ENCODE peak calls at places on chromosomes 5 and 9, in ten cellular contexts. G, F, O, H, B, J, Z, I, Y and N are unnamed samples.

GRCh38 chr5:150258126-150258525 is 31.4 kb downstream of the CAMK2A start:
- DNase-seq in G (no peak), F (no peak), O (no peak), H (no peak), B (no peak), J (no peak), Z (no peak), I (no peak), Y (no peak), N (no peak)

GRCh38 chr5:165574140-165574539 is 2068.7 kb downstream of the MAT2B start:
- DNase-seq in G (no peak), F (no peak), O (no peak), H (no peak), B (no peak), J (no peak), Z (no peak), I (no peak), Y (no peak), N (no peak)

GRCh38 chr5:14806452-14806851 is 65.1 kb downstream of the ANKH start:
- DNase-seq in G (no peak), F (peak), O (no peak), H (peak), B (no peak), J (no peak), Z (no peak), I (no peak), Y (peak), N (no peak)

GRCh38 chr5:142683885-142684505 is 1.9 kb downstream of the FGF1 start:
- DNase-seq in G (no peak), F (no peak), O (no peak), H (no peak), B (no peak), J (no peak), Z (no peak), I (no peak), Y (no peak), N (no peak)

GRCh38 chr9:123434619-123435240 is 78.7 kb downstream of the CRB2 start:
- DNase-seq in G (no peak), F (no peak), O (no peak), H (no peak), B (peak), J (no peak), Z (peak), I (no peak), Y (no peak), N (no peak)

GRCh38 chr9:16864741-16865434 is 5.6 kb downstream of the BNC2 start:
- DNase-seq in G (peak), F (peak), O (no peak), H (no peak), B (no peak), J (no peak), Z (no peak), I (no peak), Y (no peak), N (no peak)

GRCh38 chr9:133810556-133811195 is 72.5 kb upstream of the SARDH start:
- DNase-seq in G (no peak), F (no peak), O (no peak), H (no peak), B (peak), J (no peak), Z (no peak), I (no peak), Y (no peak), N (no peak)

GRCh38 chr5:72138943-72139467 is 31.7 kb downstream of the MAP1B start:
- DNase-seq in G (peak), F (peak), O (no peak), H (peak), B (no peak), J (no peak), Z (no peak), I (no peak), Y (no peak), N (no peak)

GRCh38 chr9:68500457-68501158 is 40.1 kb downstream of the TMEM252 start:
- DNase-seq in G (peak), F (peak), O (no peak), H (no peak), B (no peak), J (no peak), Z (no peak), I (no peak), Y (no peak), N (no peak)

GRCh38 chr9:79046401-79046800 is 525.4 kb upstream of the TLE4 start:
- DNase-seq in G (no peak), F (no peak), O (no peak), H (no peak), B (no peak), J (no peak), Z (no peak), I (no peak), Y (no peak), N (no peak)

GRCh38 chr5:122972877-122973276 is 63.6 kb downstream of the PPIC start:
- DNase-seq in G (peak), F (peak), O (no peak), H (no peak), B (no peak), J (no peak), Z (no peak), I (no peak), Y (no peak), N (no peak)

GRCh38 chr5:7877851-7878250 is 8.9 kb downstream of the MTRR start:
- DNase-seq in G (no peak), F (no peak), O (no peak), H (no peak), B (no peak), J (no peak), Z (no peak), I (no peak), Y (no peak), N (no peak)

GRCh38 chr5:43227655-43228054 is 35.6 kb downstream of the NIM1K start:
- DNase-seq in G (peak), F (peak), O (no peak), H (peak), B (no peak), J (no peak), Z (no peak), I (no peak), Y (no peak), N (no peak)

GRCh38 chr9:99809586-99810357 is 11.9 kb upstream of the NR4A3 start:
- DNase-seq in G (peak), F (peak), O (no peak), H (no peak), B (no peak), J (no peak), Z (no peak), I (no peak), Y (no peak), N (no peak)

GRCh38 chr5:37667430-37667829 is 172.4 kb downstream of the GDNF start:
- DNase-seq in G (no peak), F (no peak), O (no peak), H (no peak), B (no peak), J (no peak), Z (no peak), I (no peak), Y (no peak), N (no peak)

GRCh38 chr9:75889577-75889976 is 896 bp upstream of the PCSK5 start:
- DNase-seq in G (no peak), F (no peak), O (no peak), H (no peak), B (no peak), J (no peak), Z (no peak), I (no peak), Y (no peak), N (peak)

GRCh38 chr9:84667571-84668203 is 1.8 kb upstream of the NTRK2 start:
- DNase-seq in G (no peak), F (peak), O (no peak), H (no peak), B (peak), J (no peak), Z (peak), I (no peak), Y (no peak), N (peak)

GRCh38 chr9:34771023-34771422 is 61.1 kb upstream of the CCL21 start:
- DNase-seq in G (peak), F (peak), O (no peak), H (no peak), B (no peak), J (no peak), Z (no peak), I (no peak), Y (no peak), N (no peak)

GRCh38 chr5:60395712-60396329 is 304.1 kb downstream of the DEPDC1B start:
- DNase-seq in G (no peak), F (no peak), O (no peak), H (no peak), B (no peak), J (no peak), Z (peak), I (no peak), Y (no peak), N (no peak)

GRCh38 chr5:175444060-175444904 is at the start of gene DRD1:
- DNase-seq in G (peak), F (peak), O (no peak), H (no peak), B (peak), J (peak), Z (peak), I (peak), Y (peak), N (peak)

GRCh38 chr5:15522141-15522540 is 22.2 kb downstream of the FBXL7 start:
- DNase-seq in G (no peak), F (no peak), O (no peak), H (no peak), B (no peak), J (no peak), Z (no peak), I (no peak), Y (no peak), N (no peak)

GRCh38 chr5:155575861-155576260 is 562.3 kb downstream of the KIF4B start:
- DNase-seq in G (no peak), F (no peak), O (no peak), H (no peak), B (no peak), J (no peak), Z (no peak), I (no peak), Y (no peak), N (no peak)

GRCh38 chr5:119694284-119694683 is 64.9 kb downstream of the FAM170A start:
- DNase-seq in G (no peak), F (no peak), O (no peak), H (no peak), B (no peak), J (no peak), Z (no peak), I (no peak), Y (no peak), N (no peak)

GRCh38 chr9:121353246-121353975 is 16.6 kb downstream of the STOM start:
- DNase-seq in G (no peak), F (no peak), O (no peak), H (no peak), B (no peak), J (no peak), Z (no peak), I (no peak), Y (no peak), N (peak)

GRCh38 chr9:81689343-81690175 is at the start of gene TLE1:
- DNase-seq in G (peak), F (peak), O (peak), H (peak), B (peak), J (peak), Z (peak), I (peak), Y (peak), N (peak)
- TF ChIP-seq CTCF in G (no peak), F (no peak), O (no peak), H (no peak), B (no peak), J (no peak), Z (no peak), I (peak), Y (no peak), N (no peak)

DNA sequence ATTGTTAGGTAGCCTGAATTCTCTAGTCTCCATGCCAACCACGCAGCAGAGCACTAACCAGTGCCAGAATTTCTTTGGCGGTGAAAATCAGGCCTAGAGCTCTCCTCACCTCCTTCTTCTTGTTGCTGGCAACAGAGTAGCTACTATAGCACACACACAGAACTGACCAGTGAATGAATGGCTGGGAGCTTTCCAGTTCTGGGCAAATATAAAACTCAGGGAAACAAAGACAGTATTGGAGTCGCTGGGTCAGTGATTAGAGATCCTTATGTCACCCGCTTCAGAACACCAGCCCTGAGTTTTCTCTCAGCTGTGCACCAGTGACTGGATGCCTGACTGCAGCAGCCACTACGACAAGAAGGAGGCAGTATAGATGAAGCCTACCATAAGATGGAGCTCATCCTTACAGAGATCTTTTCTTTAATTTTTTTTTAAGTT is 26.9 kb upstream of the FEM1C start:
- DNase-seq in G (no peak), F (no peak), O (no peak), H (no peak), B (no peak), J (peak), Z (no peak), I (peak), Y (no peak), N (no peak)
- TF ChIP-seq CTCF in G (no peak), F (no peak), O (no peak), H (no peak), B (no peak), J (no peak), Z (no peak), I (peak), Y (no peak), N (no peak)

GRCh38 chr9:73270967-73271722 is 119.5 kb downstream of the ANXA1 start:
- DNase-seq in G (peak), F (peak), O (no peak), H (peak), B (no peak), J (no peak), Z (no peak), I (no peak), Y (no peak), N (no peak)

GRCh38 chr9:73265876-73266275 is 114.2 kb downstream of the ANXA1 start:
- DNase-seq in G (no peak), F (no peak), O (no peak), H (no peak), B (no peak), J (no peak), Z (no peak), I (no peak), Y (no peak), N (no peak)

GRCh38 chr9:73264636-73265035 is 113.0 kb downstream of the ANXA1 start:
- DNase-seq in G (no peak), F (peak), O (no peak), H (no peak), B (no peak), J (no peak), Z (no peak), I (no peak), Y (no peak), N (no peak)

GRCh38 chr9:73269430-73270101 is 117.9 kb downstream of the ANXA1 start:
- DNase-seq in G (peak), F (peak), O (no peak), H (peak), B (no peak), J (no peak), Z (no peak), I (no peak), Y (no peak), N (no peak)
- TF ChIP-seq CTCF in G (peak), F (peak), O (no peak), H (no peak), B (no peak), J (no peak), Z (peak), I (peak), Y (no peak), N (no peak)

GRCh38 chr9:132545578-132545977 is 36.8 kb upstream of the BARHL1 start:
- DNase-seq in G (no peak), F (no peak), O (no peak), H (no peak), B (no peak), J (no peak), Z (no peak), I (no peak), Y (no peak), N (no peak)
- TF ChIP-seq CTCF in G (no peak), F (no peak), O (no peak), H (no peak), B (no peak), J (no peak), Z (no peak), I (no peak), Y (no peak), N (no peak)

DNA sequence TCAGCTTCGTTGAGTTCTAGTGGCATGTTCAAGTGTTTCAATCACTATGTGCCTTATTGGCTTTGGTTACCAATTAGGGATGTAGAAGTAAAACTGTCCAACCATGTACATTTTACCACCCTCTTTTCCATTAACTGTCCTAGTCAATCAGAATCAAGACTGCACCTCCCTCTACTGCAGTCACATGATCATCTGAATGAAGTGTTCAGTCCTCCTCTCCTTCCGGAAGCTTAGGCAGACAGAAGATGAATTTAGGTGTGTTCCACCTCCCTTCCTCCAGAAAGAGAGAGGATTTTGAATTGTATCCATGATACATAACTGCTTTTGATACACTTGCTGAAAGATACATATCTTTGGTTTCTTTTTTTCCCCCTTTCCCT is 133.7 kb downstream of the ERCC6L2 start:
- DNase-seq in G (no peak), F (no peak), O (no peak), H (no peak), B (no peak), J (no peak), Z (no peak), I (no peak), Y (no peak), N (no peak)
- TF ChIP-seq CTCF in G (no peak), F (no peak), O (no peak), H (no peak), B (no peak), J (no peak), Z (no peak), I (no peak), Y (no peak), N (no peak)

DNA sequence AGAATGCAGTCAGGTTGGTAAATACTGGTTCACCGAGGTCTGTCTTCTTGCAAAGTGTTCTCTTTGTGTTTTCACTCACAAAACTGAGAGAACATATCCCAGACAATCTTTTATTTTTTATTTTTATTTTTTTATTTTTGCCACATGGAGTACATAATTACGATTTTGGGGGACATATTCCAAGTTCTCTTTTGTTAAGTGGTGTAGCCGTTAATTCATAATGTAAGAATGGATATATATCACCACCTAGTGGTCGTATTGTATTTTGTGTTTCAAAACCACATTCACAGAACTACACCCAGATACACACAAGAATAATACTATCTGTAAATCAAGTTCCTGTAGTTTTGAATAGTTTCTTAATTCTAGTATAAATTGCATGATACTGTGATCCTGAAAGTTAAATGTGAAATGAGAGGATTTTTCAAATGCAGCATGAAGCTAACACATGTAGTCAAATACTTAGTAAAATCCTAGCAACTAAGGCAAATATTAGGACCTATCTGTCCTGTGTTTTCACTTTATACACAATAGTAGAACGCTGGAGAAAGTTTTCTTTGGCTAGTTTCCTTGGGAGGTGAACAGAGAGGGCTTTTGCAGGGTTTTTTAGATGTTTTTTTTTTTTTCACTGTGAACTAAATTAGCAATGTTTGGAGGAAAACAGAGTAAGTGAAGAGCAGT is 92.7 kb downstream of the VCAN start:
- DNase-seq in G (peak), F (peak), O (no peak), H (no peak), B (no peak), J (no peak), Z (no peak), I (no peak), Y (no peak), N (peak)
- TF ChIP-seq CTCF in G (peak), F (peak), O (no peak), H (peak), B (peak), J (peak), Z (no peak), I (peak), Y (peak), N (peak)